ENCODE peak calls at places on chromosomes 7 and 10, in six cellular contexts. R, S, C, V, L and N are unnamed samples.

GRCh38 chr7:131219277-131220041 is 108.2 kb upstream of the MKLN1 start:
- DNase-seq in R (no peak), S (peak), C (no peak), V (no peak), L (no peak), N (no peak)

GRCh38 chr10:69065406-69066361 is 22.2 kb upstream of the SRGN start:
- DNase-seq in R (no peak), S (no peak), C (no peak), V (no peak), L (no peak), N (no peak)

GRCh38 chr7:134548877-134549276 is at the start of gene AKR1B15:
- DNase-seq in R (no peak), S (no peak), C (no peak), V (no peak), L (no peak), N (no peak)

GRCh38 chr7:19964198-19964597 is 190.8 kb upstream of the TMEM196 start:
- DNase-seq in R (no peak), S (no peak), C (no peak), V (no peak), L (no peak), N (no peak)

GRCh38 chr10:126661841-126662520 is 8.5 kb downstream of the C10orf90 start:
- DNase-seq in R (no peak), S (no peak), C (no peak), V (no peak), L (no peak), N (no peak)

GRCh38 chr7:103914147-103914899 is 75.1 kb downstream of the RELN start:
- DNase-seq in R (no peak), S (no peak), C (no peak), V (no peak), L (no peak), N (no peak)

GRCh38 chr7:117308891-117309290 is 14.0 kb downstream of the WNT2 start:
- DNase-seq in R (no peak), S (no peak), C (no peak), V (no peak), L (no peak), N (no peak)

GRCh38 chr7:48063985-48064384 is 25.1 kb upstream of the UPP1 start:
- DNase-seq in R (no peak), S (no peak), C (no peak), V (no peak), L (no peak), N (no peak)

GRCh38 chr10:90148121-90148855 is 446.9 kb downstream of the KIF20B start:
- DNase-seq in R (no peak), S (no peak), C (no peak), V (no peak), L (no peak), N (no peak)

GRCh38 chr7:142563470-142563869 is 185.8 kb upstream of the PRSS1 start:
- DNase-seq in R (no peak), S (no peak), C (no peak), V (no peak), L (no peak), N (no peak)

GRCh38 chr7:69937097-69937496 is 338.8 kb downstream of the AUTS2 start:
- DNase-seq in R (no peak), S (no peak), C (no peak), V (no peak), L (no peak), N (no peak)

GRCh38 chr7:112290065-112290464 is 83.6 kb downstream of the ZNF277 start:
- DNase-seq in R (no peak), S (no peak), C (no peak), V (no peak), L (no peak), N (no peak)

GRCh38 chr7:73679709-73680108 is 3.5 kb downstream of the DNAJC30 start:
- DNase-seq in R (no peak), S (no peak), C (no peak), V (no peak), L (no peak), N (no peak)

GRCh38 chr10:104028146-104028545 is 57.5 kb downstream of the COL17A1 start:
- DNase-seq in R (no peak), S (no peak), C (no peak), V (no peak), L (no peak), N (no peak)

GRCh38 chr7:35729061-35729783 is 34.3 kb upstream of the HERPUD2 start:
- DNase-seq in R (no peak), S (peak), C (no peak), V (no peak), L (peak), N (no peak)
- TF ChIP-seq POLR2AphosphoS5 in R (no peak), S (no peak), C (no peak), V (no peak), L (peak), N (no peak)

GRCh38 chr10:107166378-107166777 is 1.9 kb upstream of the SORCS1 start:
- DNase-seq in R (no peak), S (no peak), C (no peak), V (no peak), L (no peak), N (no peak)
- TF ChIP-seq CTCF in R (no peak), S (no peak), C (no peak), V (no peak), L (no peak), N (no peak)

GRCh38 chr7:50657341-50657873 is 92.2 kb upstream of the DDC start:
- DNase-seq in R (peak), S (no peak), C (no peak), V (no peak), L (no peak), N (no peak)
- TF ChIP-seq POLR2AphosphoS5 in R (peak), S (peak), C (no peak), V (no peak), L (peak), N (peak)

GRCh38 chr7:27144799-27145166 is 1.3 kb upstream of the HOXA5 start:
- DNase-seq in R (no peak), S (no peak), C (peak), V (no peak), L (peak), N (no peak)

GRCh38 chr7:27143022-27143949 is at the start of gene HOXA5:
- DNase-seq in R (peak), S (peak), C (peak), V (peak), L (peak), N (peak)

GRCh38 chr7:27142562-27143021 is 889 bp downstream of the HOXA5 start:
- DNase-seq in R (no peak), S (no peak), C (peak), V (no peak), L (no peak), N (no peak)

GRCh38 chr7:27145167-27145883 is 1.8 kb upstream of the HOXA5 start:
- DNase-seq in R (no peak), S (no peak), C (peak), V (no peak), L (peak), N (no peak)

DNA sequence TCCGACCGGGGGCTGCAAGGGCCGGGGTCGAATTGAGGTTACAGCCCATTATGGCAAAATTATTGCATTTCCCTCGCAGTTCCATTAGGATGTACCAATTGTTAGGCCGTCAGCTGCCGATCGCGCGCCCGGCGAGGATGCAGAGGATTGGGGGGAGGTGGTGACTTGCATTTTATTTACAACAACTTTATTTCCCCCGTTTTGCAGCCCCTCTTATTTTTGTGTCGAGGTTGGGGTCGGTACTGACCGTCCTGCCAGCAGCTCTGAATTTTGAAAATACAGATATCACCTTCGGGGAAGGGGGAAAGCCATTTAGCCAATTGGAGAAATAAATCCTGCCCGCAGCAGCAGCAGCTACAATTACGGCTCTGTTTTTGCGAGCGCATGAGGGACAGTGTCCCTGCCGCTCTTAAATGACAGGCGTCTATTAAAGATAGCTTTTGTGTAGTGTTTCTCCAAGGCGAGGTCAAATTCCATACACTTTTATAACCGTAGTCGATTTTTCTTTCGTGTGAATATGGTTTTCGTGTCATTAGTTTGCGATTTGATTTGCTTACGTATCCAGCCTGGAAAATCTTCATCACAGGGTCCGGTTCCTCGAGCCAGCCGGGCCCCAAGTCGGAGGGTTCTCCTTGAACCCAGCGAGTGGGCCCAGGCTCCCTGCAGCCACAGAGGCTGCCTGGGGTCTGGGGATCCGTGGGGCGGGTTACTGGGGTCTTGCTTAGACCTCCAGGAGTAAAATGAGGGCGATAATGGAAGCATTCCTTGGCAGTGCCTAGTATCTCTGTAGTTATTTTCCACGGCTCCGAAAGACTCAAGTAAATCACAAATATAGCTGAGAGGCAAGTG is 693 bp upstream of the HOXA5 start:
- DNase-seq in R (no peak), S (no peak), C (peak), V (no peak), L (peak), N (no peak)
- TF ChIP-seq CTCF in R (no peak), S (no peak), C (no peak), V (peak), L (no peak), N (no peak)

GRCh38 chr7:77975672-77976480 is 177.3 kb downstream of the PHTF2 start:
- DNase-seq in R (no peak), S (no peak), C (no peak), V (no peak), L (no peak), N (no peak)
- TF ChIP-seq POLR2AphosphoS5 in R (no peak), S (no peak), C (no peak), V (no peak), L (no peak), N (no peak)

GRCh38 chr7:31129067-31129466 is 77.0 kb downstream of the ADCYAP1R1 start:
- DNase-seq in R (no peak), S (peak), C (no peak), V (no peak), L (no peak), N (no peak)
- TF ChIP-seq CTCF in R (no peak), S (no peak), C (no peak), V (peak), L (no peak), N (no peak)

GRCh38 chr7:150383710-150384397 is 4.7 kb downstream of the ZNF775 start:
- DNase-seq in R (peak), S (no peak), C (peak), V (no peak), L (no peak), N (no peak)
- TF ChIP-seq POLR2AphosphoS5 in R (no peak), S (no peak), C (no peak), V (no peak), L (no peak), N (no peak)